ENCODE peak calls at places on chromosomes 12 and 14, in nine cellular contexts. E is AG10803, V is fibroblast of the aortic adventitia, I is astrocyte of the spinal cord, L is cardiac fibroblast, D is astrocyte, G is body of pancreas, A is mammary epithelial cell, Y is mucosa of descending colon. Z is an unnamed sample.
A peak's percentile ranks its signal among the peaks of the same experiment; 100 is the strongest.

GRCh38 chr12:1811281-1811947 is 9.0 kb upstream of the LRTM2 start:
- DNase-seq in E (no peak), V (no peak), I (peak; percentile 32), L (peak; percentile 33), D (peak; percentile 69), G (no peak), A (no peak), Y (peak; percentile 51), Z (no peak)

GRCh38 chr12:76032043-76032981 is 736 bp upstream of the PHLDA1 start:
- DNase-seq in E (peak; percentile 67), V (peak; percentile 71), I (peak; percentile 80), L (peak; percentile 77), D (peak; percentile 71), G (peak; percentile 69), A (peak; percentile 65), Y (peak; percentile 69), Z (peak; percentile 30)

GRCh38 chr12:124179936-124180605 is 114.8 kb upstream of the RFLNA start:
- DNase-seq in E (no peak), V (no peak), I (no peak), L (no peak), D (peak; percentile 59), G (no peak), A (peak; percentile 24), Y (no peak), Z (no peak)

GRCh38 chr14:59438148-59438766 is 26.9 kb downstream of the GPR135 start:
- DNase-seq in E (peak; percentile 79), V (peak; percentile 94), I (peak; percentile 80), L (peak; percentile 91), D (peak; percentile 91), G (no peak), A (peak; percentile 74), Y (no peak), Z (no peak)

GRCh38 chr14:68800361-68800760 is 7.5 kb upstream of the ZFP36L1 start:
- DNase-seq in E (peak; percentile 58), V (peak; percentile 51), I (peak; percentile 34), L (peak; percentile 19), D (no peak), G (no peak), A (no peak), Y (no peak), Z (no peak)

GRCh38 chr12:97764700-97765099 is 302.1 kb downstream of the RMST start:
- DNase-seq in E (no peak), V (no peak), I (no peak), L (no peak), D (no peak), G (no peak), A (peak; percentile 46), Y (no peak), Z (no peak)

GRCh38 chr12:54040148-54040494 is 7.3 kb downstream of the HOXC5 start:
- DNase-seq in E (no peak), V (no peak), I (no peak), L (no peak), D (no peak), G (no peak), A (no peak), Y (no peak), Z (no peak)

GRCh38 chr12:14613718-14614117 is 46.0 kb upstream of the PLBD1 start:
- DNase-seq in E (no peak), V (no peak), I (no peak), L (no peak), D (no peak), G (no peak), A (peak; percentile 21), Y (no peak), Z (no peak)

GRCh38 chr14:61516957-61517356 is 178.4 kb upstream of the HIF1A start:
- DNase-seq in E (peak; percentile 86), V (peak; percentile 78), I (no peak), L (peak; percentile 74), D (peak; percentile 63), G (no peak), A (no peak), Y (no peak), Z (no peak)

GRCh38 chr14:68548194-68549056 is 244.4 kb downstream of the ZFP36L1 start:
- DNase-seq in E (peak; percentile 99), V (peak; percentile 99), I (peak; percentile 98), L (peak; percentile 99), D (peak; percentile 99), G (peak; percentile 45), A (peak; percentile 98), Y (peak; percentile 80), Z (peak; percentile 78)

GRCh38 chr12:15613981-15614380 is 175.2 kb downstream of the EPS8 start:
- DNase-seq in E (peak; percentile 89), V (peak; percentile 71), I (no peak), L (peak; percentile 69), D (peak; percentile 34), G (no peak), A (no peak), Y (no peak), Z (no peak)

GRCh38 chr12:29024117-29024516 is 125.0 kb upstream of the FAR2 start:
- DNase-seq in E (no peak), V (no peak), I (no peak), L (peak; percentile 14), D (no peak), G (no peak), A (no peak), Y (no peak), Z (no peak)

GRCh38 chr14:103899833-103900232 is 28.4 kb upstream of the TDRD9 start:
- DNase-seq in E (no peak), V (no peak), I (no peak), L (no peak), D (no peak), G (no peak), A (no peak), Y (peak; percentile 44), Z (no peak)

GRCh38 chr12:76643438-76643837 is 83.9 kb upstream of the OSBPL8 start:
- DNase-seq in E (peak; percentile 40), V (peak; percentile 10), I (no peak), L (no peak), D (peak; percentile 14), G (no peak), A (no peak), Y (no peak), Z (no peak)

GRCh38 chr12:108193493-108193892 is 64.4 kb downstream of the WSCD2 start:
- DNase-seq in E (no peak), V (no peak), I (no peak), L (no peak), D (no peak), G (no peak), A (no peak), Y (no peak), Z (no peak)

GRCh38 chr12:951166-951565 is 1.7 kb upstream of the RAD52 start:
- DNase-seq in E (no peak), V (no peak), I (no peak), L (no peak), D (no peak), G (no peak), A (no peak), Y (no peak), Z (peak; percentile 11)

GRCh38 chr12:4701383-4701782 is 18.8 kb upstream of the GALNT8 start:
- DNase-seq in E (peak; percentile 2), V (peak; percentile 72), I (no peak), L (peak; percentile 5), D (peak; percentile 1), G (no peak), A (no peak), Y (no peak), Z (no peak)

GRCh38 chr14:99609245-99610117 is 5.5 kb upstream of the CCDC85C start:
- DNase-seq in E (no peak), V (peak; percentile 28), I (no peak), L (no peak), D (no peak), G (no peak), A (no peak), Y (no peak), Z (peak; percentile 32)
- H3K4me3 ChIP-seq in E (no peak overlapping the region), V (no peak overlapping the region), I (no peak overlapping the region), L (no peak overlapping the region), D (no peak overlapping the region), G (no peak overlapping the region), A (no peak overlapping the region), Y (no peak overlapping the region), Z (no peak overlapping the region)

DNA sequence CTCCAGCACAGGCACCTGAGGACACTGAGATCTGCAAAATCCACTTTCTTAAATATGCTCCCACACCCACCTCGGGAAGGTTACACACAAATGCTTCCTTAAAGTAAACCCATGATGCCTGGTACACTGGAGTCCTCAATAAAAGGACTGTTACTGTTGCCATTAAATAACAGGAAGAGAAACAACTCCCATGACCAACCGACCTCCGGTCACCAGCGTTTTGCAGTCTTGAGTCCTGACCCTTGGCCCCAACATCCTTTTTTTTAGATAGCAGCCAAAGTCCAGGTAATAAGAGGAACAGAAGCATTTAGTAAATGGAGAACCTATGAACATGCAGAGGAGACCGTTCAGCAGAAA is 42.4 kb downstream of the ITPK1 start:
- DNase-seq in E (no peak), V (no peak), I (no peak), L (no peak), D (no peak), G (no peak), A (no peak), Y (no peak), Z (peak; percentile 47)
- H3K4me3 ChIP-seq in E (no peak overlapping the region), V (no peak overlapping the region), I (no peak overlapping the region), L (no peak overlapping the region), D (no peak overlapping the region), G (no peak overlapping the region), A (no peak overlapping the region), Y (no peak overlapping the region), Z (no peak overlapping the region)

GRCh38 chr14:72679106-72679505 is 214.8 kb downstream of the DPF3 start:
- DNase-seq in E (peak; percentile 42), V (peak; percentile 47), I (peak; percentile 54), L (peak; percentile 65), D (peak; percentile 56), G (no peak), A (no peak), Y (no peak), Z (no peak)
- H3K4me3 ChIP-seq in E (no peak overlapping the region), V (no peak overlapping the region), I (no peak overlapping the region), L (no peak overlapping the region), D (no peak overlapping the region), G (no peak overlapping the region), A (no peak overlapping the region), Y (no peak overlapping the region), Z (no peak overlapping the region)

DNA sequence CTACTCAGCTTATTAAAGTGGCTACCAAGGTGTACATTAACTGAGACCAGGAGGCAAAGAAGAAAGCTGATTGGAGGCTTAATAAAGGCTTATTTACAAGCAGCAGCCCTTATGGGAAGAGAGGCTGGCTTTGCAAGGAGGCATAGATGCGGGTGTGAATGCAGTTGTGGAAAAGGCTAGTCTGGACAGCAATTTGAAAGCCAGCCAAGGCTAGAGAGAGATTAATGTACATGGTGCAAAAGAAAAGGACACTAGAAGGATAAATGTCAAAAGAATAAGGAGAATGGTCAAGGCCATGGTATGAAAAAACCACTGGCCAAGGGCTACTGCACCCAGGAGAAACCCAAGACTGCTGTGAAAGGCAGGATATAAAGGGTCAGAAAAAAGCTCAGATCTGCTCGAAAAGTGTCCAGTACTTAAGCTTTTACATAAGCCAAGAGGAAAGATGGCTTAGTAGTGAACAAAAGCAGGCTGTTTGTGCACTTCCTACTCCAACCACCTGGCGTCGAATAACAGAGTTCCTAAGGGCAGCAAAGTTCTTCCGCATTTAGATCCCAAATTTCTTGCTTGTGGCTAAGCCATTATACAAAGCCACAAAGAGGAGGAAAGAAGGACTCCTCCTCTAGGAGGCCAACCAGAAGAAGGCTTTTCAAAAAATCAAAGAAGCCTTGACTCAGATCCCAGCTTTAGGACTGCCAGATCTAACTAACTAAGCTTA is 24.0 kb downstream of the KLRK1 start:
- DNase-seq in E (peak; percentile 34), V (peak; percentile 47), I (peak; percentile 35), L (peak; percentile 51), D (peak; percentile 42), G (no peak), A (peak; percentile 25), Y (no peak), Z (no peak)
- H3K4me3 ChIP-seq in E (peak overlapping the region; percentile 79), V (peak overlapping the region; percentile 37), I (peak overlapping the region; percentile 56), L (no peak overlapping the region), D (peak overlapping the region; percentile 88), G (no peak overlapping the region), A (no peak overlapping the region), Y (no peak overlapping the region), Z (peak overlapping the region; percentile 61)